ENCODE peak calls at places on chromosomes 16 and 17, in four cellular contexts. One of them, this sample, is unnamed.
A peak's percentile ranks its signal among the peaks of the same experiment; 100 is the strongest.

GRCh38 chr16:4090476-4090875 is 25.8 kb downstream of the ADCY9 start:
- DNase-seq in ovary: peak; percentile 49
- DNase-seq in transverse colon: peak; percentile 47
- DNase-seq in H1: no peak
- DNase-seq in this sample: peak; percentile 65

GRCh38 chr16:49581630-49582298 is 208.2 kb downstream of the C16orf78 start:
- DNase-seq in H1: no peak
- DNase-seq in ovary: no peak
- DNase-seq in transverse colon: no peak
- DNase-seq in this sample: no peak

GRCh38 chr16:20410153-20410723 is 904 bp downstream of the ACSM5 start:
- DNase-seq in ovary: no peak
- DNase-seq in H1: no peak
- DNase-seq in transverse colon: no peak
- DNase-seq in this sample: no peak

GRCh38 chr16:56331915-56332314 is 93.4 kb downstream of the AMFR start:
- DNase-seq in H1: no peak
- DNase-seq in transverse colon: no peak
- DNase-seq in ovary: no peak
- DNase-seq in this sample: no peak

GRCh38 chr17:7943291-7943690 is 11.3 kb downstream of the CNTROB start:
- DNase-seq in ovary: no peak
- DNase-seq in transverse colon: no peak
- DNase-seq in H1: no peak
- DNase-seq in this sample: no peak

GRCh38 chr17:49000943-49001342 is 3.8 kb downstream of the IGF2BP1 start:
- DNase-seq in ovary: no peak
- DNase-seq in transverse colon: no peak
- DNase-seq in H1: no peak
- DNase-seq in this sample: no peak

GRCh38 chr17:17406225-17406624 is 70.6 kb upstream of the MED9 start:
- DNase-seq in transverse colon: no peak
- DNase-seq in H1: no peak
- DNase-seq in ovary: no peak
- DNase-seq in this sample: peak; percentile 81

GRCh38 chr16:81543571-81543970 is 99.0 kb downstream of the CMIP start:
- DNase-seq in ovary: no peak
- DNase-seq in H1: no peak
- DNase-seq in transverse colon: no peak
- DNase-seq in this sample: no peak

GRCh38 chr17:8064590-8065019 is 22.9 kb downstream of the ALOX12B start:
- DNase-seq in ovary: no peak
- DNase-seq in H1: no peak
- DNase-seq in transverse colon: no peak
- DNase-seq in this sample: no peak

GRCh38 chr16:81928975-81929374 is 82.3 kb downstream of the SDR42E1 start:
- DNase-seq in transverse colon: no peak
- DNase-seq in ovary: no peak
- DNase-seq in H1: no peak
- DNase-seq in this sample: peak; percentile 2

GRCh38 chr17:49987681-49988441 is 7.2 kb downstream of the DLX3 start:
- DNase-seq in H1: no peak
- DNase-seq in ovary: peak; percentile 12
- DNase-seq in transverse colon: no peak
- DNase-seq in this sample: no peak

GRCh38 chr17:57921342-57921741 is 33.9 kb downstream of the CUEDC1 start:
- DNase-seq in transverse colon: no peak
- DNase-seq in ovary: peak; percentile 46
- DNase-seq in H1: no peak
- DNase-seq in this sample: peak; percentile 35

GRCh38 chr17:31525801-31526549 is 134.5 kb downstream of the RAB11FIP4 start:
- DNase-seq in H1: no peak
- DNase-seq in ovary: no peak
- DNase-seq in transverse colon: no peak
- DNase-seq in this sample: no peak

GRCh38 chr17:46045639-46046038 is 46.6 kb downstream of the STH start:
- DNase-seq in transverse colon: no peak
- DNase-seq in H1: no peak
- DNase-seq in ovary: no peak
- DNase-seq in this sample: no peak

GRCh38 chr17:32495347-32496253 is 8.8 kb downstream of the CDK5R1 start:
- DNase-seq in H1: no peak
- DNase-seq in transverse colon: no peak
- DNase-seq in ovary: peak; percentile 46
- DNase-seq in this sample: no peak

GRCh38 chr17:60392845-60393702 is 1.1 kb upstream of the USP32 start:
- DNase-seq in transverse colon: peak; percentile 59
- DNase-seq in H1: no peak
- DNase-seq in ovary: peak; percentile 31
- DNase-seq in this sample: peak; percentile 43

GRCh38 chr17:16215002-16215272 is 397 bp downstream of the NCOR1 start:
- DNase-seq in H1: no peak
- DNase-seq in ovary: no peak
- DNase-seq in transverse colon: peak; percentile 54
- DNase-seq in this sample: peak; percentile 66

GRCh38 chr17:59572301-59572924 is 7.0 kb downstream of the DHX40 start:
- DNase-seq in H1: no peak
- DNase-seq in transverse colon: no peak
- DNase-seq in ovary: no peak
- DNase-seq in this sample: no peak

GRCh38 chr16:75343311-75343710 is 90.0 kb downstream of the CFDP1 start:
- DNase-seq in H1: no peak
- DNase-seq in transverse colon: no peak
- DNase-seq in ovary: no peak
- DNase-seq in this sample: no peak

GRCh38 chr17:8894673-8895578 is 27.5 kb upstream of the PIK3R6 start:
- DNase-seq in ovary: no peak
- DNase-seq in H1: no peak
- DNase-seq in transverse colon: peak; percentile 53
- DNase-seq in this sample: peak; percentile 81

GRCh38 chr17:16915752-16916556 is 56.0 kb downstream of the TNFRSF13B start:
- DNase-seq in ovary: no peak
- DNase-seq in H1: peak; percentile 41
- DNase-seq in transverse colon: peak; percentile 83
- DNase-seq in this sample: peak; percentile 33

GRCh38 chr17:45904886-45905285 is 10.5 kb downstream of the MAPT start:
- DNase-seq in H1: no peak
- DNase-seq in ovary: no peak
- DNase-seq in transverse colon: no peak
- DNase-seq in this sample: no peak

GRCh38 chr16:29710227-29711219 is 31.5 kb downstream of the QPRT start:
- DNase-seq in transverse colon: no peak
- DNase-seq in H1: no peak
- DNase-seq in ovary: peak; percentile 45
- DNase-seq in this sample: peak; percentile 35

GRCh38 chr17:59435238-59435637 is 103.8 kb downstream of the YPEL2 start:
- DNase-seq in ovary: no peak
- DNase-seq in transverse colon: no peak
- DNase-seq in H1: no peak
- DNase-seq in this sample: no peak

GRCh38 chr17:66717680-66718079 is 117.2 kb upstream of the CACNG5 start:
- DNase-seq in transverse colon: peak; percentile 21
- DNase-seq in ovary: no peak
- DNase-seq in H1: no peak
- DNase-seq in this sample: no peak

GRCh38 chr16:64397945-64398508 is 723.8 kb downstream of the CDH11 start:
- DNase-seq in H1: no peak
- DNase-seq in ovary: no peak
- DNase-seq in transverse colon: no peak
- DNase-seq in this sample: no peak

GRCh38 chr16:79089735-79090284 is 510.7 kb downstream of the MAF start:
- DNase-seq in ovary: no peak
- DNase-seq in transverse colon: peak; percentile 35
- DNase-seq in H1: no peak
- DNase-seq in this sample: peak; percentile 36

GRCh38 chr17:10072086-10072485 is 126.3 kb downstream of the GAS7 start:
- DNase-seq in transverse colon: no peak
- DNase-seq in ovary: peak; percentile 8
- DNase-seq in H1: no peak
- DNase-seq in this sample: no peak

GRCh38 chr17:47231334-47231733 is 22.2 kb downstream of the MYL4 start:
- DNase-seq in transverse colon: no peak
- DNase-seq in H1: no peak
- DNase-seq in ovary: no peak
- DNase-seq in this sample: no peak

GRCh38 chr17:28989028-28989427 is 16.8 kb downstream of the SEZ6 start:
- DNase-seq in transverse colon: no peak
- DNase-seq in ovary: no peak
- DNase-seq in H1: no peak
- DNase-seq in this sample: no peak

GRCh38 chr17:36856921-36857381 is 80.3 kb upstream of the LHX1 start:
- DNase-seq in ovary: no peak
- DNase-seq in H1: no peak
- DNase-seq in transverse colon: no peak
- DNase-seq in this sample: no peak

GRCh38 chr16:89000207-89000959 is 23.4 kb upstream of the CBFA2T3 start:
- DNase-seq in transverse colon: no peak
- DNase-seq in H1: no peak
- DNase-seq in ovary: no peak
- DNase-seq in this sample: no peak

GRCh38 chr16:16063685-16064084 is 114.3 kb downstream of the ABCC1 start:
- DNase-seq in H1: no peak
- DNase-seq in ovary: no peak
- DNase-seq in transverse colon: no peak
- DNase-seq in this sample: no peak

DNA sequence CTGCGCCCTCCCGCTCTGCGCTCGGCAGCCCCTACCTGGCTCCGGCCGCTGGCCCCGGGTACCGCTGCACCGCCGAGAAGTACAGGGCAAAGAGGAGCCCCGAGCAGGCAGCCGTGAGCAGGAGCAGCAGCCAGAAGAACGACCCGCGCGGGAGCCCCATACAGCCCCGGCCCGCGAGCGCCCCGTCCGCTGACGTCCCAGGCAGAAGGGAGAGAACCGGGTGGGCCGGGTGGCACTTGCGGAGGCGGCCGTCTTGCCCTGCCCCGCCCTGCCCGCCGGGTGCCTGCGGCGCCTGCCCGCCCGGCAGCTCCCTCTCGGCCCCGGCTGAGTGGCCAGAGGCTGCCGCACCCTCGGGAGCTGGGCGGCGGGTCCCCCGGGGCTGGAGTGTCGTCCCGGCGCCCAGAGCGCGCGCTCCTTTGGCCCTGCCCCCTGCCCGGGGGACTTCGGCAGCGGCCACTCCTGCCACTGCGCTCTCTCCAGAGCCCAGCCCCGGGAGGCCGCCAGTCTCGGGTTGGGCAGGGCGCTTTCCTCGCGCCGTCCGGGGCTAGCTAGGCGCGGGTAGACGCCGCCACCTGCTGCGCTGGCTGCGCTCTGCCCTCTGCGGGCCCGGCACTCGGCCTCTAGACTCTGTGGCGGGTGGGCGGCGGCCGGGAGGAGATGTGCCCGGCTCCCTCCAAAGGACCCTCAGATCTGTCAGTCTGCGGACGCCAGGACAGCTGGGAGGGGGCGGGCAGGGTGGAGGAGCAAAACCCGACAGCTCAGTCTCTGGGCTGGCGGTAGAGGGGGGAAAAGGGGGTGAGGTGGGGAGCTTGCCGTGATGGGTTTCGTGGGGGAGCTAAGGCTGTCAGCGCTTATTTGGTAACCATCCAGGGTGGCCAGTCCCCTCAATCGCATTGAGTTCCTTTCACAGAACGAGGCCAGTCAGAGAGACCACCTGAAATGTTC is at the start of gene ST6GALNAC2:
- DNase-seq in H1: no peak
- DNase-seq in transverse colon: peak; percentile 71
- DNase-seq in ovary: peak; percentile 47
- DNase-seq in this sample: peak; percentile 69
- H3K4me3 ChIP-seq in H1: peak within 1 kb of the TSS; percentile 42
- H3K4me3 ChIP-seq in transverse colon: peak within 1 kb of the TSS; percentile 67
- H3K4me3 ChIP-seq in ovary: peak within 1 kb of the TSS; percentile 47
- H3K4me3 ChIP-seq in this sample: peak within 1 kb of the TSS; percentile 63

GRCh38 chr17:81868674-81869220 is 2.4 kb downstream of the ARHGDIA start:
- DNase-seq in H1: no peak
- DNase-seq in transverse colon: peak; percentile 43
- DNase-seq in ovary: peak; percentile 72
- DNase-seq in this sample: no peak

GRCh38 chr17:81870978-81871386 is at the start of gene ARHGDIA:
- DNase-seq in H1: no peak
- DNase-seq in transverse colon: no peak
- DNase-seq in ovary: no peak
- DNase-seq in this sample: no peak

GRCh38 chr17:81869221-81870154 is 1.6 kb downstream of the ARHGDIA start:
- DNase-seq in transverse colon: peak; percentile 42
- DNase-seq in H1: no peak
- DNase-seq in ovary: peak; percentile 53
- DNase-seq in this sample: peak; percentile 47

GRCh38 chr17:81871387-81872120 is 417 bp upstream of the ARHGDIA start:
- DNase-seq in H1: no peak
- DNase-seq in transverse colon: peak; percentile 96
- DNase-seq in ovary: peak; percentile 94
- DNase-seq in this sample: peak; percentile 93

GRCh38 chr17:81870155-81870977 is 771 bp downstream of the ARHGDIA start:
- DNase-seq in ovary: peak; percentile 53
- DNase-seq in transverse colon: peak; percentile 57
- DNase-seq in H1: no peak
- DNase-seq in this sample: peak; percentile 43
- TF ChIP-seq POLR2A in ovary: no peak
- TF ChIP-seq POLR2A in transverse colon: peak; percentile 35
- TF ChIP-seq POLR2A in H1: peak; percentile 20
- TF ChIP-seq POLR2A in this sample: no peak

GRCh38 chr16:351804-352520 is 561 bp downstream of the AXIN1 start:
- DNase-seq in transverse colon: peak; percentile 46
- DNase-seq in ovary: peak; percentile 49
- DNase-seq in H1: no peak
- DNase-seq in this sample: no peak

GRCh38 chr16:352547-353403 is at the start of gene AXIN1:
- DNase-seq in H1: peak; percentile 94
- DNase-seq in transverse colon: peak; percentile 100
- DNase-seq in ovary: peak; percentile 100
- DNase-seq in this sample: peak; percentile 100

GRCh38 chr16:349211-349610 is 3.3 kb downstream of the AXIN1 start:
- DNase-seq in transverse colon: no peak
- DNase-seq in ovary: no peak
- DNase-seq in H1: no peak
- DNase-seq in this sample: no peak

GRCh38 chr16:347203-347602 is 5.3 kb downstream of the AXIN1 start:
- DNase-seq in ovary: no peak
- DNase-seq in transverse colon: no peak
- DNase-seq in H1: no peak
- DNase-seq in this sample: no peak

DNA sequence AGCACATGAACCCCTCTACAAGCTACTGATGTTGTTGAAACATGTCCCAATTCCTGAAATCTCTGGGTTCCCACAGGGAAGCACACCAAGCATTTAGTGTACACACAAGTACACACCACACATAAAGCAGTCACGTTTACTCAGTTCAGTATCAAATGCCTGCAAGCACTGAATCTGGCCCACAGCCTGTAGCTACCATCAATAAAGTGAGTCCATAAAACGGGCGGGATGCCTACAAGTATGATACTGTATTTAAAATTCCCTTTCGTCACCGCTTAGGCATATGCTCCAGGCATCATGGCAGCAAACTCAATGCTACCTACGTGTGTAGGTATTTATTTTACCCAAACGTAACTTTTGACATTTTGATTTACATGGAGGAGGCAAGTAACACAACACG is 2.3 kb downstream of the AXIN1 start:
- DNase-seq in H1: no peak
- DNase-seq in transverse colon: peak; percentile 55
- DNase-seq in ovary: no peak
- DNase-seq in this sample: no peak
- H3K4me1 ChIP-seq in H1: peaks cover 4% of the 10 kb centered on the region
- H3K4me1 ChIP-seq in transverse colon: peaks cover 25% of the 10 kb centered on the region
- H3K4me1 ChIP-seq in ovary: no peaks in the 10 kb centered on the region
- H3K4me1 ChIP-seq in this sample: no peaks in the 10 kb centered on the region

GRCh38 chr17:56597495-56597990 is 4.0 kb downstream of the NOG start:
- DNase-seq in ovary: no peak
- DNase-seq in transverse colon: no peak
- DNase-seq in H1: no peak
- DNase-seq in this sample: no peak
- H3K4me3 ChIP-seq in ovary: no peak overlapping the region
- H3K4me3 ChIP-seq in transverse colon: no peak overlapping the region
- H3K4me3 ChIP-seq in H1: peak overlapping the region; percentile 37
- H3K4me3 ChIP-seq in this sample: peak overlapping the region; percentile 9